ENCODE peak calls at places on chromosomes 12 and 14, in seven cellular contexts. W is aorta; G is heart right ventricle; S is uterus; L is naive thymus-derived CD4-positive, alpha-beta T cell; R is neuronal stem cell; O is cardiac muscle cell. U is an unnamed sample. For H3K4me1, the result is how much of the 10 kb centered on the place peaks cover.

GRCh38 chr12:110370732-110371141 is 32.8 kb downstream of the ANAPC7 start:
- DNase-seq in W (no peak), G (no peak), S (no peak), L (no peak), R (no peak), O (no peak), U (no peak)

GRCh38 chr12:132129007-132129406 is 15.1 kb downstream of the DDX51 start:
- DNase-seq in W (peak), G (no peak), S (no peak), L (no peak), R (no peak), O (no peak), U (no peak)

GRCh38 chr14:77926942-77927341 is 127.0 kb downstream of the ADCK1 start:
- DNase-seq in W (no peak), G (no peak), S (no peak), L (no peak), R (no peak), O (no peak), U (no peak)

GRCh38 chr14:73058224-73058922 is at the start of gene RBM25:
- DNase-seq in W (peak), G (peak), S (peak), L (peak), R (peak), O (peak), U (peak)

GRCh38 chr12:119393685-119394084 is 59.2 kb downstream of the CCDC60 start:
- DNase-seq in W (no peak), G (no peak), S (no peak), L (no peak), R (no peak), O (no peak), U (no peak)

GRCh38 chr12:100251917-100252316 is 15.0 kb downstream of the DEPDC4 start:
- DNase-seq in W (no peak), G (no peak), S (no peak), L (no peak), R (no peak), O (no peak), U (no peak)

GRCh38 chr14:24535737-24536136 is 27.7 kb upstream of the CMA1 start:
- DNase-seq in W (no peak), G (no peak), S (no peak), L (no peak), R (no peak), O (no peak), U (no peak)

GRCh38 chr12:131220007-131220685 is 266.4 kb downstream of the ADGRD1 start:
- DNase-seq in W (peak), G (no peak), S (no peak), L (no peak), R (no peak), O (no peak), U (no peak)

GRCh38 chr12:47080725-47081502 is 1.2 kb upstream of the AMIGO2 start:
- DNase-seq in W (peak), G (peak), S (peak), L (peak), R (no peak), O (peak), U (peak)

GRCh38 chr14:69573841-69574265 is 818 bp downstream of the CCDC177 start:
- DNase-seq in W (no peak), G (no peak), S (no peak), L (no peak), R (peak), O (peak), U (peak)

GRCh38 chr12:108884116-108885012 is 4.5 kb downstream of the DAO start:
- DNase-seq in W (peak), G (peak), S (no peak), L (peak), R (no peak), O (peak), U (peak)

GRCh38 chr12:26195250-26195640 is at the start of gene SSPN:
- DNase-seq in W (peak), G (peak), S (peak), L (no peak), R (peak), O (peak), U (peak)

GRCh38 chr12:28107679-28108078 is 82.6 kb upstream of the CCDC91 start:
- DNase-seq in W (no peak), G (no peak), S (no peak), L (no peak), R (no peak), O (peak), U (no peak)

GRCh38 chr12:108479364-108480070 is 35.6 kb upstream of the FICD start:
- DNase-seq in W (no peak), G (no peak), S (no peak), L (no peak), R (no peak), O (no peak), U (no peak)

GRCh38 chr12:78290606-78291345 is 460.1 kb downstream of the NAV3 start:
- DNase-seq in W (no peak), G (no peak), S (no peak), L (no peak), R (no peak), O (peak), U (peak)

GRCh38 chr12:108696111-108696995 is 35.0 kb downstream of the CORO1C start:
- DNase-seq in W (no peak), G (no peak), S (peak), L (no peak), R (no peak), O (peak), U (peak)

GRCh38 chr14:74350944-74351323 is 2.7 kb downstream of the VRTN start:
- DNase-seq in W (no peak), G (no peak), S (no peak), L (no peak), R (no peak), O (no peak), U (no peak)

GRCh38 chr14:51658441-51659173 is 6.9 kb downstream of the FRMD6 start:
- DNase-seq in W (no peak), G (no peak), S (no peak), L (no peak), R (no peak), O (no peak), U (peak)

GRCh38 chr12:45130881-45131281 is 80.0 kb upstream of the DBX2 start:
- DNase-seq in W (peak), G (peak), S (no peak), L (peak), R (peak), O (peak), U (peak)

GRCh38 chr12:117501066-117501465 is 139.6 kb upstream of the NOS1 start:
- DNase-seq in W (no peak), G (no peak), S (no peak), L (no peak), R (no peak), O (no peak), U (no peak)
- H3K4me1 ChIP-seq in W (under half), G (under half), S (under half), L (under half), R (under half), O (under half), U (under half)

GRCh38 chr12:117452071-117452470 is 90.6 kb upstream of the NOS1 start:
- DNase-seq in W (no peak), G (no peak), S (no peak), L (no peak), R (no peak), O (no peak), U (no peak)

GRCh38 chr12:117450186-117450585 is 88.8 kb upstream of the NOS1 start:
- DNase-seq in W (no peak), G (no peak), S (no peak), L (no peak), R (no peak), O (no peak), U (no peak)

GRCh38 chr12:117444781-117445180 is 83.4 kb upstream of the NOS1 start:
- DNase-seq in W (no peak), G (no peak), S (no peak), L (no peak), R (no peak), O (no peak), U (no peak)

DNA sequence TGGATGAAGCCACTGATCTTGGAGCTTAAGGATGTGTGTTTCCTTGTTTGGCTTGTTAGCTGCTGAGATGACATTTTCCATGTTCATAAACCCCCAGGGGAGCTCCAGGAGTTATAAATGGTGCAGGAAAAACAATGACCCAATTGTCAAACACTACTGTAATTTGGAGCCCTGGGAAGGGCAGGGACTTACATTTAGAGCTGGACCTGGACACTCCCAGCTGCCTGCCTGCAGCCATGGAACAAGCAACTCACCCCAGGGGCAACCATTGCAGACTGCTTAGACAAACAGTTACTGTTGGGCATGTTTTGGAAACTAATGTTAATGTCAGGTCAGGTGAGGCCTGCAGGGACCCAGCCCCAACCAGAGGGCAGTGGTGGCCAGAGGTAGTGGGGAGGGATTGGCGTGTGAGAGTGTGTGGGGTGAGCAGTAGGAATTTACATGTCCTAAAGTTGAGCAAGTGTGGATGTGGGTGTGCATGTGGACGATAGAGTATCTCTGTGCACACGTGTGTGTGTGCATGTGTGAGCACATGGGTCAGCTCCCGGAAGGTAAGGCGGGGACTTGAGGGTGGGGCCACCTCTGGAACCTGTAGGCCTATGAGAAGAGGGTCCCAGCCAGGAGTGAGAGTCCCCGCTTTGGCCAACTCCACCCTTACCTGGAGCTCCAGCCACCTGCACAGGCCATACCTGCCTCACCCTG is 86.4 kb upstream of the NOS1 start:
- DNase-seq in W (no peak), G (no peak), S (no peak), L (no peak), R (no peak), O (no peak), U (no peak)
- H3K27ac ChIP-seq in W (no peak), G (no peak), S (no peak), L (no peak), R (no peak), O (no peak), U (no peak)

GRCh38 chr14:22265319-22266140 is 323.5 kb downstream of the DAD1 start:
- DNase-seq in W (no peak), G (no peak), S (no peak), L (peak), R (no peak), O (peak), U (no peak)

GRCh38 chr14:22262881-22263280 is 326.1 kb downstream of the DAD1 start:
- DNase-seq in W (no peak), G (no peak), S (no peak), L (no peak), R (no peak), O (no peak), U (no peak)

GRCh38 chr14:22266141-22266442 is 322.9 kb downstream of the DAD1 start:
- DNase-seq in W (no peak), G (no peak), S (no peak), L (no peak), R (no peak), O (no peak), U (no peak)

GRCh38 chr14:22264759-22265158 is 324.3 kb downstream of the DAD1 start:
- DNase-seq in W (no peak), G (no peak), S (no peak), L (no peak), R (no peak), O (no peak), U (no peak)

DNA sequence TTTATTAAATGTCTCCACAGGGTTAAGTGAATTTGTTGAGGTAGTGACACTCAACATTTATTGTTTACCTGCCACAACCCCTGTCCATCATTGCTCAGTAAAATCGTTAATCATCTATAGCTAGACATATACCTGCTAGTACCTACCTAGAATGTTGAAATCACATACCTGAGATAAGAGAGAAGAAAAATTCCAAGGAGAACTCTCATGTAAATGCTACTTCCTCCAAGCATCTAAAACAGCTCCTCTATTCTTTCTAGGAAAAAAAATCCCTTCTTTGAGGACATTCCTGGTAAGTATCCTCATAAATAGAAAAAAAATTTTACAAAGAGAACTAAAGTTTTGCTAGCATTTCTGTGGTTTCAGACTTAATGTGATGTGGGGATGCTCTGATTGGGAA is 325.1 kb downstream of the DAD1 start:
- DNase-seq in W (no peak), G (no peak), S (no peak), L (no peak), R (no peak), O (no peak), U (no peak)
- H3K4me1 ChIP-seq in W (under half), G (under half), S (under half), L (under half), R (under half), O (under half), U (under half)

DNA sequence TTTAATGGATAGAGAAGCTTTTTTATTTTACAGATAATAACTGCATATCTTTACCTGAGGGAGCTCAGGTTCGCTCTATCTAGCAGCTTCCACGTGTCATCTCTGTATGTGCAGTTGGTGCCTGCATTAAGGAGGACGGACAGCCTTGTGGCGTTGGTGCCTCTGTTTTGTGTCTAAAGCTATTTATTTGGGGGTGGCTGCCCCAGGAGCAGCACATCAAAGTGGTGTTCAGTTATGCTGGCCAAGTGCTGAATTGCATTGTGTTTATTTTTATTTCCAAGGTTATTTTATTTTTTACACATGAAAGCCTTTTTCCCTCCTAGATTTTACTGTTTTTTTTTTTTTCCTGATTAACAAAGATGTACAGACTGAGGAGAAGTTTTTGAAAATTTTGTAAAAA is 59.7 kb downstream of the RASSF3 start:
- DNase-seq in W (no peak), G (no peak), S (no peak), L (no peak), R (no peak), O (no peak), U (no peak)
- H3K27ac ChIP-seq in W (peak), G (peak), S (peak), L (peak), R (no peak), O (no peak), U (no peak)

DNA sequence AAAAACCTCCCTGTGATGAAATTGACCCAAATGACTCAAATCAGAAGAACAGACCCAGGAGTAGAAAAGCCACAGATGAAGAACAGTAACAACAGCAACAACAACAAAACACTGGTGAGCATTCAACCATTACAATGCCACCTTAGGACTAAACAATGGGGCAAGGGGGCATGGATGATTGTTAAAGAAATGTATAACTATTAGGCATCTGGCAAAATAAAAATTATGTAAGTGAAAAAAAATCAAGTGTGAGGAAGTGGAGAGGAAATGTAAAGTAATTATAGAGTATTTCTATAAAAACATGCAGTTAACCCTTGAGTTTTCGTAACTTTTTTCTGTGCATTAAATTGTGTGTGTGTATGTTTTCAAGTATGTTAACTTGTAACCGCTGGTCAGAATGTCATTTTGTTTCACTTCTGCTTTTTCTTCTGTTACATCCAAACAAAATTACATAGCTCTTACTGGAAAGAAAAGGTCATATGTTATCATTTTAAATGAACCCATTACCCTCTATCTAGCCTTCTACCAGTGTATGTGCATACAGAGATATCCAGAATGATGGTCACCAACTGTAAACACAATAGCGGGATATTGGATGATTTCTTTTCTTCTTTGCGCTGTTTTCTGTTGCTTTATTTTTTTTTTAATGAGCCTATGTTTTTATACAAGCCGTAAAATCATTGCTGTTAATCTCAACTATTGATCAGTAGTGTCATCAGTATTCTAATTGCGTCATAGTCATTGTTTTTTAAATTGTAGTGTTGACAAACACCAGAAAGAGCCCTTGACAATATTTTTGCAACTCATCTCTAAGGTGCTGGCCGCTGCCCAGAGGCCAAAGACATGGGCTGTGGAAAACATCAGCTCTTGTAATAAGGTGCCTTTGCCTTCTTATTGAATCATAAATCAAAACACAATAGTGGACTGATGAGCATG is 170.6 kb downstream of the CRADD start:
- DNase-seq in W (no peak), G (no peak), S (no peak), L (no peak), R (no peak), O (no peak), U (peak)
- H3K4me1 ChIP-seq in W (under half), G (under half), S (under half), L (under half), R (under half), O (under half), U (under half)

GRCh38 chr14:67940476-67940875 is 120.9 kb downstream of the RAD51B start:
- DNase-seq in W (no peak), G (no peak), S (peak), L (no peak), R (no peak), O (peak), U (peak)

GRCh38 chr14:67935371-67935770 is 115.8 kb downstream of the RAD51B start:
- DNase-seq in W (no peak), G (no peak), S (no peak), L (no peak), R (no peak), O (no peak), U (no peak)

GRCh38 chr14:67934851-67935250 is 115.3 kb downstream of the RAD51B start:
- DNase-seq in W (no peak), G (no peak), S (no peak), L (no peak), R (no peak), O (no peak), U (no peak)

GRCh38 chr14:67940894-67941455 is 121.4 kb downstream of the RAD51B start:
- DNase-seq in W (no peak), G (peak), S (peak), L (no peak), R (peak), O (peak), U (peak)

GRCh38 chr14:67938046-67938445 is 118.5 kb downstream of the RAD51B start:
- DNase-seq in W (no peak), G (no peak), S (no peak), L (no peak), R (no peak), O (no peak), U (no peak)
- H3K27ac ChIP-seq in W (no peak), G (no peak), S (peak), L (no peak), R (no peak), O (no peak), U (no peak)

U was measured in GM23248.